ENCODE peak calls at places on chromosomes 6 and 20, in nine cellular contexts. One of them, this sample, is unnamed.

GRCh38 chr6:24273471-24273870 is 84.4 kb downstream of the DCDC2 start:
- DNase-seq in SK-N-SH: no peak
- DNase-seq in sigmoid colon: no peak
- DNase-seq in ovary: no peak
- DNase-seq in A549: no peak
- DNase-seq in HepG2: no peak
- DNase-seq in H1: no peak
- DNase-seq in stomach: no peak
- DNase-seq in tibial nerve: no peak
- DNase-seq in this sample: no peak

GRCh38 chr20:22374066-22374465 is 210.3 kb downstream of the FOXA2 start:
- DNase-seq in SK-N-SH: no peak
- DNase-seq in sigmoid colon: no peak
- DNase-seq in ovary: no peak
- DNase-seq in A549: no peak
- DNase-seq in HepG2: no peak
- DNase-seq in H1: no peak
- DNase-seq in stomach: no peak
- DNase-seq in tibial nerve: no peak
- DNase-seq in this sample: no peak

GRCh38 chr6:129114992-129115391 is 232.1 kb downstream of the LAMA2 start:
- DNase-seq in SK-N-SH: no peak
- DNase-seq in sigmoid colon: no peak
- DNase-seq in ovary: no peak
- DNase-seq in A549: no peak
- DNase-seq in HepG2: no peak
- DNase-seq in H1: no peak
- DNase-seq in stomach: no peak
- DNase-seq in tibial nerve: no peak
- DNase-seq in this sample: no peak

GRCh38 chr6:117911150-117911549 is 4.1 kb downstream of the SLC35F1 start:
- DNase-seq in SK-N-SH: no peak
- DNase-seq in sigmoid colon: no peak
- DNase-seq in ovary: no peak
- DNase-seq in A549: no peak
- DNase-seq in HepG2: no peak
- DNase-seq in H1: no peak
- DNase-seq in stomach: no peak
- DNase-seq in tibial nerve: no peak
- DNase-seq in this sample: no peak

GRCh38 chr20:46552460-46553420 is 2.3 kb upstream of the OCSTAMP start:
- DNase-seq in SK-N-SH: no peak
- DNase-seq in sigmoid colon: no peak
- DNase-seq in ovary: no peak
- DNase-seq in A549: no peak
- DNase-seq in HepG2: no peak
- DNase-seq in H1: no peak
- DNase-seq in stomach: no peak
- DNase-seq in tibial nerve: no peak
- DNase-seq in this sample: no peak

GRCh38 chr6:72560721-72561593 is 60.9 kb upstream of the KCNQ5 start:
- DNase-seq in SK-N-SH: peak
- DNase-seq in sigmoid colon: no peak
- DNase-seq in ovary: no peak
- DNase-seq in A549: no peak
- DNase-seq in HepG2: no peak
- DNase-seq in H1: no peak
- DNase-seq in stomach: no peak
- DNase-seq in tibial nerve: no peak
- DNase-seq in this sample: no peak

GRCh38 chr6:87291879-87292278 is 30.5 kb upstream of the SMIM8 start:
- DNase-seq in SK-N-SH: no peak
- DNase-seq in sigmoid colon: no peak
- DNase-seq in ovary: no peak
- DNase-seq in A549: no peak
- DNase-seq in HepG2: no peak
- DNase-seq in H1: no peak
- DNase-seq in stomach: no peak
- DNase-seq in tibial nerve: no peak
- DNase-seq in this sample: no peak

GRCh38 chr6:131669891-131670290 is 31.3 kb downstream of the OR2A4 start:
- DNase-seq in SK-N-SH: no peak
- DNase-seq in sigmoid colon: no peak
- DNase-seq in ovary: no peak
- DNase-seq in A549: no peak
- DNase-seq in HepG2: no peak
- DNase-seq in H1: no peak
- DNase-seq in stomach: no peak
- DNase-seq in tibial nerve: no peak
- DNase-seq in this sample: no peak

GRCh38 chr20:58800134-58800650 is 50.5 kb downstream of the GNAS-AS1 start:
- DNase-seq in SK-N-SH: no peak
- DNase-seq in sigmoid colon: no peak
- DNase-seq in ovary: no peak
- DNase-seq in A549: no peak
- DNase-seq in HepG2: no peak
- DNase-seq in H1: no peak
- DNase-seq in stomach: no peak
- DNase-seq in tibial nerve: no peak
- DNase-seq in this sample: no peak

GRCh38 chr6:67433124-67433523 is 1202.0 kb upstream of the ADGRB3 start:
- DNase-seq in SK-N-SH: no peak
- DNase-seq in sigmoid colon: no peak
- DNase-seq in ovary: no peak
- DNase-seq in A549: no peak
- DNase-seq in HepG2: no peak
- DNase-seq in H1: no peak
- DNase-seq in stomach: no peak
- DNase-seq in tibial nerve: no peak
- DNase-seq in this sample: no peak

GRCh38 chr6:160069050-160069454 is 52.6 kb upstream of the SLC22A1 start:
- DNase-seq in SK-N-SH: no peak
- DNase-seq in sigmoid colon: peak
- DNase-seq in ovary: no peak
- DNase-seq in A549: no peak
- DNase-seq in HepG2: no peak
- DNase-seq in H1: no peak
- DNase-seq in stomach: no peak
- DNase-seq in tibial nerve: no peak
- DNase-seq in this sample: no peak

GRCh38 chr6:166046232-166046631 is 121.4 kb downstream of the TBXT start:
- DNase-seq in SK-N-SH: no peak
- DNase-seq in sigmoid colon: no peak
- DNase-seq in ovary: no peak
- DNase-seq in A549: peak
- DNase-seq in HepG2: no peak
- DNase-seq in H1: no peak
- DNase-seq in stomach: no peak
- DNase-seq in tibial nerve: no peak
- DNase-seq in this sample: no peak

GRCh38 chr20:9392892-9393857 is 121.2 kb upstream of the LAMP5 start:
- DNase-seq in SK-N-SH: peak
- DNase-seq in sigmoid colon: peak
- DNase-seq in ovary: peak
- DNase-seq in A549: peak
- DNase-seq in HepG2: peak
- DNase-seq in H1: peak
- DNase-seq in stomach: peak
- DNase-seq in tibial nerve: peak
- DNase-seq in this sample: no peak

GRCh38 chr20:9359561-9360308 is 154.7 kb upstream of the LAMP5 start:
- DNase-seq in SK-N-SH: peak
- DNase-seq in sigmoid colon: peak
- DNase-seq in ovary: no peak
- DNase-seq in A549: peak
- DNase-seq in HepG2: peak
- DNase-seq in H1: no peak
- DNase-seq in stomach: peak
- DNase-seq in tibial nerve: no peak
- DNase-seq in this sample: peak

GRCh38 chr6:11083491-11083890 is 10.1 kb upstream of the SMIM13 start:
- DNase-seq in SK-N-SH: no peak
- DNase-seq in sigmoid colon: no peak
- DNase-seq in ovary: no peak
- DNase-seq in A549: no peak
- DNase-seq in HepG2: no peak
- DNase-seq in H1: no peak
- DNase-seq in stomach: no peak
- DNase-seq in tibial nerve: no peak
- DNase-seq in this sample: no peak

GRCh38 chr6:15365273-15365687 is 119.4 kb downstream of the JARID2 start:
- DNase-seq in SK-N-SH: peak
- DNase-seq in sigmoid colon: peak
- DNase-seq in ovary: peak
- DNase-seq in A549: peak
- DNase-seq in HepG2: no peak
- DNase-seq in H1: no peak
- DNase-seq in stomach: peak
- DNase-seq in tibial nerve: peak
- DNase-seq in this sample: peak

GRCh38 chr20:48697845-48698491 is 129.8 kb downstream of the PREX1 start:
- DNase-seq in SK-N-SH: peak
- DNase-seq in sigmoid colon: peak
- DNase-seq in ovary: peak
- DNase-seq in A549: peak
- DNase-seq in HepG2: peak
- DNase-seq in H1: no peak
- DNase-seq in stomach: peak
- DNase-seq in tibial nerve: no peak
- DNase-seq in this sample: no peak

GRCh38 chr6:53999088-53999755 is 112.0 kb upstream of the MLIP start:
- DNase-seq in SK-N-SH: no peak
- DNase-seq in sigmoid colon: no peak
- DNase-seq in ovary: no peak
- DNase-seq in A549: no peak
- DNase-seq in HepG2: no peak
- DNase-seq in H1: no peak
- DNase-seq in stomach: no peak
- DNase-seq in tibial nerve: no peak
- DNase-seq in this sample: no peak

DNA sequence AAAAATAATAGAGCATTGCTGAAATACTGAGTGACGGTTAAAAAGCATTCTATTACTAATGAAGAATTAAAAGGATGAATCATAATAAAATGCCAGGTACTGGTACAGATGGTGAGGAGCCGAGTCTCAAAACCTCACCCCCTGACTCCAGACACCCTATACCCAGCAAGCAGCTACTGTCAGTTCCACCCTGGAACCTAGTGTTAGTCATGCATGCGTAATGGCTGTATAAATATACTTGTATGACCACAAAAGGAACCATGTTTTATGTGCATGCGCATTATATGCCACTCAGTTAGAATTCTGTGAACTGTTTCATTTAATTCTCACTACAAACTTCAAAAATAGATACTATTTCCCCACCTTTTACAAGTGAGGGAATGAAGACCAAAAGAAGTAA is 568.7 kb upstream of the RNF217 start:
- DNase-seq in SK-N-SH: no peak
- DNase-seq in sigmoid colon: no peak
- DNase-seq in ovary: no peak
- DNase-seq in A549: no peak
- DNase-seq in HepG2: no peak
- DNase-seq in H1: no peak
- DNase-seq in stomach: no peak
- DNase-seq in tibial nerve: no peak
- DNase-seq in this sample: no peak
- TF ChIP-seq EP300 in SK-N-SH: no peak
- TF ChIP-seq EP300 in sigmoid colon: no peak
- TF ChIP-seq EP300 in ovary: no peak
- TF ChIP-seq EP300 in A549: no peak
- TF ChIP-seq EP300 in HepG2: no peak
- TF ChIP-seq EP300 in H1: no peak
- TF ChIP-seq EP300 in stomach: no peak
- TF ChIP-seq EP300 in tibial nerve: no peak
- TF ChIP-seq EP300 in this sample: no peak

GRCh38 chr20:20085071-20085470 is 32.7 kb downstream of the CFAP61 start:
- DNase-seq in SK-N-SH: no peak
- DNase-seq in sigmoid colon: no peak
- DNase-seq in ovary: no peak
- DNase-seq in A549: no peak
- DNase-seq in HepG2: no peak
- DNase-seq in H1: no peak
- DNase-seq in stomach: no peak
- DNase-seq in tibial nerve: no peak
- DNase-seq in this sample: peak
- TF ChIP-seq EP300 in SK-N-SH: no peak
- TF ChIP-seq EP300 in sigmoid colon: no peak
- TF ChIP-seq EP300 in ovary: no peak
- TF ChIP-seq EP300 in A549: no peak
- TF ChIP-seq EP300 in HepG2: no peak
- TF ChIP-seq EP300 in H1: no peak
- TF ChIP-seq EP300 in stomach: no peak
- TF ChIP-seq EP300 in tibial nerve: no peak
- TF ChIP-seq EP300 in this sample: no peak

GRCh38 chr6:2827112-2827511 is 14.6 kb downstream of the SERPINB1 start:
- DNase-seq in SK-N-SH: no peak
- DNase-seq in sigmoid colon: no peak
- DNase-seq in ovary: no peak
- DNase-seq in A549: no peak
- DNase-seq in HepG2: no peak
- DNase-seq in H1: no peak
- DNase-seq in stomach: no peak
- DNase-seq in tibial nerve: no peak
- DNase-seq in this sample: no peak
- TF ChIP-seq EP300 in SK-N-SH: no peak
- TF ChIP-seq EP300 in sigmoid colon: no peak
- TF ChIP-seq EP300 in ovary: no peak
- TF ChIP-seq EP300 in A549: no peak
- TF ChIP-seq EP300 in HepG2: no peak
- TF ChIP-seq EP300 in H1: no peak
- TF ChIP-seq EP300 in stomach: no peak
- TF ChIP-seq EP300 in tibial nerve: no peak
- TF ChIP-seq EP300 in this sample: no peak

GRCh38 chr6:168648240-168648639 is 207.3 kb downstream of the SMOC2 start:
- DNase-seq in SK-N-SH: peak
- DNase-seq in sigmoid colon: peak
- DNase-seq in ovary: no peak
- DNase-seq in A549: no peak
- DNase-seq in HepG2: no peak
- DNase-seq in H1: no peak
- DNase-seq in stomach: peak
- DNase-seq in tibial nerve: no peak
- DNase-seq in this sample: no peak
- TF ChIP-seq EP300 in SK-N-SH: no peak
- TF ChIP-seq EP300 in sigmoid colon: no peak
- TF ChIP-seq EP300 in ovary: no peak
- TF ChIP-seq EP300 in A549: no peak
- TF ChIP-seq EP300 in HepG2: no peak
- TF ChIP-seq EP300 in H1: no peak
- TF ChIP-seq EP300 in stomach: no peak
- TF ChIP-seq EP300 in tibial nerve: no peak
- TF ChIP-seq EP300 in this sample: no peak

DNA sequence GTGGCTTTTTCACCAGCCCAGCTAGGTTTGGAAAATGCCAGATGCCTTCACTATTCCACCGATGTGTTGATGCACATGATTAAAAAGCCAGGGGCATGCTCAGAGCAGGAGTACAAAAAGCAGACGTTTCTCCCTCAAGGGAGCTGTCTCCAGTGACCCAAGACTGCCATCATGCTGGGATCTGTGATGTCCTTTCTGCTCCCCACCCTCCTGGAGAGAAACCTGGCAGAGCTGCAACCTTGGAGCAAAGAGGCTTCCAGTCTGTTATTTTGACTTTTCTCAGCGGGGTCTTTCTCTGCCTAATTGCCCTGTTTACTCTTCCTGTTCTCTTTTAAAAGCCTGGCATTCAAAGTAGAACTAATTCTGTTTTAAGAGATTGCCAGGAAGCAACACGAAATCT is 610.8 kb downstream of the UTRN start:
- DNase-seq in SK-N-SH: peak
- DNase-seq in sigmoid colon: no peak
- DNase-seq in ovary: no peak
- DNase-seq in A549: no peak
- DNase-seq in HepG2: no peak
- DNase-seq in H1: peak
- DNase-seq in stomach: no peak
- DNase-seq in tibial nerve: no peak
- DNase-seq in this sample: no peak
- TF ChIP-seq EP300 in SK-N-SH: no peak
- TF ChIP-seq EP300 in sigmoid colon: no peak
- TF ChIP-seq EP300 in ovary: no peak
- TF ChIP-seq EP300 in A549: no peak
- TF ChIP-seq EP300 in HepG2: no peak
- TF ChIP-seq EP300 in H1: no peak
- TF ChIP-seq EP300 in stomach: no peak
- TF ChIP-seq EP300 in tibial nerve: no peak
- TF ChIP-seq EP300 in this sample: no peak